ENCODE peak calls at places on chromosome 4, in six cellular contexts. O is K562, Z is HepG2, R is GM12878, K is H1, L is GM12891. J is an unnamed sample.

GRCh38 chr4:109218288-109218687 is 84.2 kb downstream of the COL25A1 start:
- DNase-seq in O (no peak), Z (no peak), R (no peak), K (no peak), L (no peak), J (no peak)

GRCh38 chr4:87849612-87850011 is 16.8 kb downstream of the MEPE start:
- DNase-seq in O (no peak), Z (no peak), R (no peak), K (no peak), L (no peak), J (no peak)

GRCh38 chr4:155675709-155676429 is 9.2 kb downstream of the GUCY1A1 start:
- DNase-seq in O (no peak), Z (no peak), R (no peak), K (no peak), L (no peak), J (no peak)

GRCh38 chr4:113979973-113980615 is 647 bp upstream of the ARSJ start:
- DNase-seq in O (no peak), Z (no peak), R (no peak), K (peak), L (no peak), J (no peak)

GRCh38 chr4:98638661-98639060 is 19.8 kb downstream of the TSPAN5 start:
- DNase-seq in O (no peak), Z (no peak), R (no peak), K (no peak), L (no peak), J (no peak)

GRCh38 chr4:173318648-173319211 is 15.4 kb downstream of the HMGB2 start:
- DNase-seq in O (no peak), Z (peak), R (no peak), K (no peak), L (no peak), J (no peak)

GRCh38 chr4:168021666-168022065 is 70.7 kb upstream of the ANXA10 start:
- DNase-seq in O (no peak), Z (no peak), R (no peak), K (no peak), L (no peak), J (no peak)

GRCh38 chr4:52266537-52267137 is 215.5 kb downstream of the SPATA18 start:
- DNase-seq in O (no peak), Z (no peak), R (no peak), K (no peak), L (no peak), J (no peak)

GRCh38 chr4:11765849-11766453 is 337.3 kb upstream of the HS3ST1 start:
- DNase-seq in O (peak), Z (peak), R (no peak), K (peak), L (no peak), J (no peak)

GRCh38 chr4:88137112-88137511 is 21.3 kb downstream of the ABCG2 start:
- DNase-seq in O (no peak), Z (no peak), R (no peak), K (no peak), L (no peak), J (no peak)

DNA sequence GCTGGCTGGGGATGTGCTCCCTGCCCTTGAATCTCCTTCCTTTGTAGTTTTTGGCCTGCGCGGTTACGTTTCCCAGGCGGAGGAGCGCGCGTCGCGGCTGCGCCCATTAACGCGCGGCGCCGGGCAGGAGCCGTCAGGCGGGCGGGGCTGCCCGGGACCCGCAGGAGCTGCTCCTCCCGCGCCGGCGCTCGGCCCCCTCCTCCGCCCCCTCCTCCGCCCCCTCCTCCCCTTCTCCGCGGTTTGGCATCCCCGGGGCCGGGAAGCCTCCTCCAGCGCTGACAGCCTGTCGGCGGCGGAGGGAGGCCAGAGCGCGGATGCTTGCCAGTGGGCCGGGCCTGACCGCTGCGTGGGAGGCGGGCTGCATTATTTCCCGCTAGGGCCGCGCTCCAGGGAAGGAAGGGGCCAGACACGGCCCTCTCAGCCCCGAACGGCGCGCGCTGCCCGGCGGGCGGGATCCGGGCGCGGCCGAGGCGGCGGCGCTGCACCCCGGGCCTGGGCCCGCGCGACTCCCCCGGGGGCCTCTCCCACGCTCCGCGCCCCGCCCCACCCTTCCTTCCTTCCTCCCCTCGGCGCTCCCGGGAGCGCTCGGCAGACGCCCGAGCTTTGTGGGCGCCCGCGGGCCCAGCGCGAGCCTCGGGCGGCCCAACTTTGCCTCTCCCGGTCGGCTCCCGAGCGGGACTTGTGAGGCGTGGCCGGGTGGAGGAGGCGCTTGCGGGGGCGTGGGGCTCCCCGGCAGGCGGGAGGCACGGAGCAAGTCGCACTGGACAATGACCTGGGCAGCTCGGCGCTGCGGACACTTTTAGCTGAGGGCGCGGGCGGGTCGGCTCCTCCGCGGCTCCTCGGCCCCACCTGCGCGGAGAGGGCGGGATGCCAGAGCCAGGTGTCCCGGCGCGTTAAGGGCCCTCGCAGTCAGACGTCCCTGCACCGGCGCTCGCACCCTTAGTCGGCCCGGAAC is at the start of gene DCLK2:
- DNase-seq in O (peak), Z (no peak), R (no peak), K (peak), L (peak), J (peak)
- TF ChIP-seq POLR2A in O (no peak), Z (no peak), R (no peak), K (no peak), L (no peak), J (no peak)

GRCh38 chr4:156958276-156959074 is 13.1 kb downstream of the PDGFC start:
- DNase-seq in O (no peak), Z (no peak), R (no peak), K (no peak), L (no peak), J (no peak)

GRCh38 chr4:156956359-156956758 is 15.2 kb downstream of the PDGFC start:
- DNase-seq in O (no peak), Z (no peak), R (no peak), K (no peak), L (no peak), J (no peak)

GRCh38 chr4:156956947-156957346 is 14.7 kb downstream of the PDGFC start:
- DNase-seq in O (no peak), Z (no peak), R (no peak), K (no peak), L (no peak), J (no peak)

GRCh38 chr4:156959298-156959702 is 12.3 kb downstream of the PDGFC start:
- DNase-seq in O (no peak), Z (no peak), R (no peak), K (no peak), L (no peak), J (no peak)

GRCh38 chr4:156957558-156957957 is 14.0 kb downstream of the PDGFC start:
- DNase-seq in O (no peak), Z (no peak), R (no peak), K (no peak), L (no peak), J (no peak)
- TF ChIP-seq TAF1 in O (no peak), Z (no peak), R (no peak), K (no peak), L (no peak), J (no peak)

DNA sequence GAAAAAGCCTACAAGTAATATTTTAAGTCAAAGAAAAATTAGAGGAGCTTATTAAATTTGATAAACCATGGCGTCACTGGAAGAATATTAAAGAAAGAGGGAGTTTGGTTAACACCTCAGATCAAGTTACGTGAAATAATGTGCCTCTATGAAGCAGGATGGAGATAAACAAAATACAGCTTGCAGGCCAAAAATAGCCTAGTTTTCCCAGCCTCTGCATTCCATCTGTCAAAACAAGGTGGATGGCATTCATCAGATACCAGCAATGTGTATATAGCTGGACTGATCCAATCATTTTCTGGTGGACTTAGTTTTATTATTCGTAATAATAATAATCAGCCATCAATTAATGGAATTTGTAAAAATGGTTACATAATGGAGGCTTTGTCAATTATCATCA is 230.7 kb downstream of the NR3C2 start:
- DNase-seq in O (no peak), Z (no peak), R (no peak), K (no peak), L (no peak), J (no peak)
- TF ChIP-seq POLR2AphosphoS5 in O (no peak), Z (no peak), R (no peak), K (no peak), L (no peak), J (no peak)

GRCh38 chr4:70725633-70726032 is 3.9 kb downstream of the RUFY3 start:
- DNase-seq in O (no peak), Z (no peak), R (no peak), K (no peak), L (no peak), J (no peak)

GRCh38 chr4:70724463-70724862 is 2.7 kb downstream of the RUFY3 start:
- DNase-seq in O (no peak), Z (no peak), R (no peak), K (no peak), L (no peak), J (no peak)

GRCh38 chr4:70718811-70719604 is 2.8 kb upstream of the RUFY3 start:
- DNase-seq in O (no peak), Z (no peak), R (no peak), K (no peak), L (no peak), J (no peak)

GRCh38 chr4:70722199-70722791 is 531 bp downstream of the RUFY3 start:
- DNase-seq in O (peak), Z (no peak), R (no peak), K (no peak), L (no peak), J (no peak)

DNA sequence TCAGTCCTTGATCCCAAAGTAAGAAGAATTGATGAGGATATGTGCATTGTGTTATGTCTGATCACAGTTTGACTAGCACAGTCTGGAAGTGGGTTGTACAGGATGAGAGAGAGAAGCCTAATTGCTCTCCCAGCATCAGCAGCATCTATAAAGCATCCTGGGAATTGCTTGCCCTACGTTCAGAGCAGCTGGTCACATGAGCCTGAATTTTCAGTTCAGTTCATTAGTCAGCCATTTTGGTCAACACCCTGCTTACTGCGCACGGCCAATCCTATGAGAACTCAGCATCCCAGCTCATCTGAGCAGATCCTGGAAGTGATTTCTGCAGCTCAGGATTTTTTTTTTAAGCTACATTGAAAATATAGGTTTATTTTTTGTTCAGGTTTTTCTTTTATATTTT is at the start of gene RUFY3:
- DNase-seq in O (peak), Z (no peak), R (no peak), K (no peak), L (no peak), J (no peak)
- TF ChIP-seq POLR2A in O (no peak), Z (no peak), R (no peak), K (no peak), L (no peak), J (no peak)

DNA sequence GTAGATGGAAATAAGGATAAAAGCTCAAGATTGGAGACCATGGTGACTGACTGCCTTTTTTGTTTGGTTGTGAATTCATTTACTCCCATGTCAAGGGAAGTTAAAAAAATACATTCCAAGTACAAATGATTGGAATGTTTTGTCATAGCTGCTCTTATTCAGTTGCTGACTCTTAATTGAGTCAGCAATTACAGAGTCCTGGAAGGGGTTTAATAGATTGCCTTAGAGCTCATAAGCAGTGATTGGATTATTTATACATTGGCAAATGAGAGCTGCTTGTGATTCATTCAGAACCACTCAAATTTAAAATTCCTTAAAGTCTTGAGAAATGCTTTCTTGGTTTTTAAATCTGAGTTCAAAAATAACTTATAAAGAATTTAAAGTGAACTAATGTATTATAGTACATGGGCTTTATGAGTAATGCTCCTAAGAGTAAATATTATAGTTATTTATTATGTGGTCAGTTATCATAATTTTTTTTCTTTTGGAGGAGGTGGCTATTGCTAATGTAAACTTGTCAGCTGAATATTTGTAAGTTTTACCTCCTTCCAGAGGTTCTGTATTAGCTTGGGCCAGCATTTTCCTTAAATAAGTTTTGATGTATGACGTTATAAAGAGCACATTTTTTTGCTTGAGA is 13.6 kb downstream of the JADE1 start:
- DNase-seq in O (no peak), Z (no peak), R (no peak), K (no peak), L (no peak), J (no peak)
- TF ChIP-seq TAF1 in O (no peak), Z (no peak), R (no peak), K (no peak), L (no peak), J (no peak)

GRCh38 chr4:165192956-165193355 is 14.4 kb upstream of the KLHL2 start:
- DNase-seq in O (no peak), Z (no peak), R (no peak), K (no peak), L (no peak), J (no peak)
- TF ChIP-seq POLR2AphosphoS5 in O (no peak), Z (no peak), R (no peak), K (no peak), L (no peak), J (no peak)